ENCODE peak calls at places on chromosomes 16 and 17, in six cellular contexts. F, R, H, X, W and M are unnamed samples. For H3K4me1, the result is how much of the 10 kb centered on the place peaks cover.

GRCh38 chr16:65786916-65787315 is 579.6 kb upstream of the CDH5 start:
- DNase-seq in X (no peak), R (no peak), W (no peak), H (peak), F (no peak), M (no peak)

GRCh38 chr16:89322381-89323119 is 105.0 kb downstream of the ZNF778 start:
- DNase-seq in X (no peak), F (peak), H (no peak), R (peak), W (peak), M (no peak)

GRCh38 chr16:87316923-87317765 is at the start of gene C16orf95:
- DNase-seq in R (peak), F (peak), W (peak), H (peak), X (peak), M (peak)

GRCh38 chr16:81885976-81886586 is 107.0 kb downstream of the PLCG2 start:
- DNase-seq in X (no peak), R (no peak), W (no peak), H (no peak), F (no peak), M (peak)

GRCh38 chr16:10592611-10593010 is 12.2 kb upstream of the EMP2 start:
- DNase-seq in R (no peak), X (no peak), W (no peak), H (no peak), F (no peak), M (no peak)

GRCh38 chr17:80029235-80029974 is 6.3 kb downstream of the TBC1D16 start:
- DNase-seq in W (peak), X (no peak), F (peak), H (peak), R (peak), M (peak)

GRCh38 chr16:6193718-6194117 is 1096.1 kb upstream of the EEF2KMT start:
- DNase-seq in R (no peak), X (no peak), H (no peak), F (no peak), W (no peak), M (no peak)

GRCh38 chr17:29777663-29778062 is 152.4 kb downstream of the SSH2 start:
- DNase-seq in W (no peak), R (no peak), H (no peak), X (no peak), F (no peak), M (no peak)

GRCh38 chr17:29291163-29291752 is 2.7 kb downstream of the NUFIP2 start:
- DNase-seq in X (no peak), F (no peak), R (no peak), H (no peak), W (no peak), M (peak)

GRCh38 chr17:73522107-73522506 is 122.1 kb downstream of the SDK2 start:
- DNase-seq in H (no peak), R (no peak), W (no peak), F (no peak), X (no peak), M (no peak)

GRCh38 chr17:78318843-78319242 is 41.0 kb downstream of the SOCS3 start:
- DNase-seq in X (no peak), R (no peak), F (no peak), H (no peak), W (no peak), M (no peak)

GRCh38 chr17:68161644-68162428 is 86.0 kb upstream of the AMZ2 start:
- DNase-seq in H (peak), X (no peak), F (peak), W (no peak), R (peak), M (no peak)
- H3K4me1 ChIP-seq in H (under half), X (under half), F (under half), W (under half), R (under half), M (under half)

GRCh38 chr16:19757762-19758595 is 39.9 kb downstream of the IQCK start:
- DNase-seq in H (no peak), F (no peak), R (no peak), X (no peak), W (no peak), M (no peak)

GRCh38 chr16:19754644-19755036 is 36.6 kb downstream of the IQCK start:
- DNase-seq in R (no peak), H (no peak), W (no peak), F (no peak), X (no peak), M (no peak)

GRCh38 chr16:19753815-19754643 is 36.0 kb downstream of the IQCK start:
- DNase-seq in X (no peak), F (no peak), R (no peak), H (no peak), W (no peak), M (peak)

GRCh38 chr16:19757026-19757425 is 39.0 kb downstream of the IQCK start:
- DNase-seq in W (no peak), F (no peak), R (no peak), H (no peak), X (no peak), M (no peak)

DNA sequence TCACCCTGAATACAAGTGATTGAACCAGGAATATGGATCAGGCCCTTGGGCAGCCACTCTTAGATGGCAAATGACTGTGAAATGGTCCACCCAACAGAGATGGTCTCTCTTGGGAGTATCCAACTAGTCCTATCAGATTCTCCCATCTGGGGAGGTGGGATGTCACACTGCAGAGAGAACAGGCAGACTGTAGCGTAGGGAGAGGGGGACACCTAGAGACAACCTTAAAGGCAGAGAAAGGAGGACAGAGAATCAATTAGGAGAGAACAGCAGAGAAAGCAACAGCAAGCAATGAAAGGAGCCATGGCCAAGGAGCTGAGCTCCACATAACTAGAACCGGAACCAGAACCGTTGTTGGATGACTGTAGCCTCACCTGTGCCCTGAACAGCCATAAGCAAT is 37.2 kb downstream of the IQCK start:
- DNase-seq in R (no peak), F (no peak), X (no peak), W (no peak), H (no peak), M (no peak)
- H3K27ac ChIP-seq in R (peak), F (peak), X (peak), W (no peak), H (peak), M (peak)

GRCh38 chr17:39096435-39097158 is 54.8 kb downstream of the PLXDC1 start:
- DNase-seq in W (no peak), R (peak), F (no peak), X (no peak), H (peak), M (no peak)
- TF ChIP-seq CTCF in W (no peak), R (no peak), F (no peak), X (no peak), H (no peak), M (no peak)

DNA sequence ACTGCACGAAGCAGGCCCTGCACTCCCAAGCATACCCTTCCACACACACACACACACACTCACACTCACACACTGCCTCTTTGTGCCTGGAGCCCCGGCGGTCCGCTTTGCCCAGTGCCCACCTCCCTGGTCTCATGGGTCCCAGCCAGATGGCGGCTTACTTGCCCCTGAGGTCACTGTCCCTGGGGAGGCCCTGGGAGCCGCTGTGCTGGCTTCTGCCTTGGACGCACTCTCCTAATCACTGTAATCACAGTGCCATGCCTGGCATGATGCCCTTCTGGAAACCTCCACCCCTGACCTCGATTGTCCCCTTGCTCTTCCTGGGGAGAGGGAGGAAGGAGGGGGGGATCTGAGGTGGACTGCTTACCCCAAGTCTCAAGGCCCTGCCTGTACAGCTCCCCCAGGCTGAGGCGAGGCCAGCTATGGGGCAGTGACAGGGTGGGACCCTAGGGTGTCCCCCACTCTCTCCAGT is 36.0 kb downstream of the ARHGAP23 start:
- DNase-seq in H (peak), X (no peak), W (no peak), R (peak), F (peak), M (no peak)
- H3K4me1 ChIP-seq in H (half or more), X (under half), W (under half), R (under half), F (under half), M (under half)